ENCODE peak calls at places on chromosomes 6 and 20, in four cellular contexts. M, B, Z and J are unnamed samples.

GRCh38 chr20:9051508-9051907 is 17.4 kb upstream of the PLCB4 start:
- DNase-seq in B (peak), Z (no peak), M (no peak), J (no peak)

GRCh38 chr20:43666376-43667328 is at the start of gene MYBL2:
- DNase-seq in B (peak), Z (no peak), M (peak), J (peak)

GRCh38 chr20:35007413-35007812 is 51.7 kb downstream of the MYH7B start:
- DNase-seq in B (no peak), Z (no peak), M (no peak), J (no peak)

GRCh38 chr6:169317441-169318202 is 64.0 kb upstream of the THBS2 start:
- DNase-seq in Z (no peak), M (no peak), B (no peak), J (no peak)

GRCh38 chr6:163513570-163514166 is 99.2 kb downstream of the QKI start:
- DNase-seq in Z (no peak), M (no peak), B (no peak), J (no peak)

GRCh38 chr6:42451595-42452170 is at the start of gene TRERF1:
- DNase-seq in B (no peak), M (peak), Z (no peak), J (peak)

GRCh38 chr20:44187054-44187762 is at the start of gene JPH2:
- DNase-seq in M (peak), B (no peak), Z (no peak), J (no peak)

GRCh38 chr6:5213851-5214507 is 46.8 kb downstream of the LYRM4 start:
- DNase-seq in Z (no peak), M (no peak), B (no peak), J (no peak)

GRCh38 chr6:17482711-17483110 is 89.3 kb downstream of the CAP2 start:
- DNase-seq in B (no peak), M (peak), Z (no peak), J (no peak)

GRCh38 chr6:39051399-39052122 is 3.0 kb downstream of the GLP1R start:
- DNase-seq in Z (no peak), B (no peak), M (no peak), J (no peak)

GRCh38 chr6:56708810-56709597 is 66.3 kb upstream of the DST start:
- DNase-seq in M (no peak), Z (no peak), B (peak), J (peak)

GRCh38 chr20:4814696-4815252 is 93.1 kb downstream of the PRND start:
- DNase-seq in Z (peak), B (no peak), M (no peak), J (no peak)

GRCh38 chr6:62362097-62362496 is 76.1 kb upstream of the KHDRBS2 start:
- DNase-seq in M (no peak), B (no peak), Z (no peak), J (no peak)

GRCh38 chr20:1103751-1104150 is 14.7 kb upstream of the PSMF1 start:
- DNase-seq in M (no peak), B (no peak), Z (no peak), J (no peak)

GRCh38 chr6:42171813-42172595 is 1.2 kb upstream of the GUCA1A start:
- DNase-seq in B (no peak), M (no peak), Z (no peak), J (no peak)

GRCh38 chr6:166905505-166906134 is 50.7 kb downstream of the RNASET2 start:
- DNase-seq in Z (no peak), B (no peak), M (no peak), J (peak)

GRCh38 chr6:45419574-45420082 is 41.9 kb upstream of the SUPT3H start:
- DNase-seq in B (peak), M (peak), Z (no peak), J (peak)

GRCh38 chr6:157380458-157380778 is 572 bp upstream of the ZDHHC14 start:
- DNase-seq in M (no peak), Z (no peak), B (no peak), J (no peak)

GRCh38 chr6:159646136-159646535 is 46.9 kb downstream of the SOD2 start:
- DNase-seq in Z (no peak), B (no peak), M (no peak), J (no peak)

GRCh38 chr20:62365814-62366369 is 1.2 kb downstream of the LAMA5 start:
- DNase-seq in M (no peak), B (no peak), Z (no peak), J (peak)

GRCh38 chr20:51347871-51348270 is 194.6 kb downstream of the NFATC2 start:
- DNase-seq in M (no peak), Z (no peak), B (no peak), J (no peak)

GRCh38 chr6:52995913-52996685 is 1.0 kb upstream of the GSTA4 start:
- DNase-seq in M (peak), B (peak), Z (peak), J (peak)

GRCh38 chr20:51428451-51429143 is 113.9 kb downstream of the NFATC2 start:
- DNase-seq in Z (no peak), M (no peak), B (peak), J (no peak)

GRCh38 chr6:20630617-20631448 is 96.6 kb downstream of the CDKAL1 start:
- DNase-seq in M (no peak), Z (peak), B (peak), J (no peak)

GRCh38 chr20:19047040-19047950 is 165.1 kb upstream of the SLC24A3 start:
- DNase-seq in B (no peak), Z (no peak), M (no peak), J (no peak)

GRCh38 chr20:49729780-49730179 is 16.1 kb upstream of the B4GALT5 start:
- DNase-seq in M (no peak), Z (no peak), B (no peak), J (no peak)

GRCh38 chr6:144897441-144897921 is 612.3 kb downstream of the UTRN start:
- DNase-seq in Z (no peak), M (no peak), B (no peak), J (no peak)

GRCh38 chr6:153131037-153131981 is at the start of gene RGS17:
- DNase-seq in M (peak), B (no peak), Z (no peak), J (peak)

GRCh38 chr6:29999426-29999825 is 57.1 kb downstream of the HLA-A start:
- DNase-seq in M (no peak), B (no peak), Z (no peak), J (no peak)

GRCh38 chr6:4580361-4580760 is 195.8 kb upstream of the CDYL start:
- DNase-seq in M (no peak), Z (no peak), B (no peak), J (no peak)

GRCh38 chr6:63999613-64000012 is 364.0 kb downstream of the PHF3 start:
- DNase-seq in B (no peak), Z (no peak), M (no peak), J (no peak)

GRCh38 chr6:127118505-127119360 is at the start of gene RSPO3:
- DNase-seq in Z (no peak), B (no peak), M (peak), J (peak)

GRCh38 chr20:62758226-62758912 is 37.9 kb upstream of the MRGBP start:
- DNase-seq in M (no peak), Z (no peak), B (no peak), J (no peak)

GRCh38 chr20:63060057-63060991 is 53.6 kb upstream of the BHLHE23 start:
- DNase-seq in B (no peak), M (peak), Z (no peak), J (no peak)

GRCh38 chr20:6058684-6059295 is 4.9 kb upstream of the LRRN4 start:
- DNase-seq in M (no peak), B (no peak), Z (no peak), J (no peak)

GRCh38 chr6:37979392-37980221 is 160.1 kb downstream of the ZFAND3 start:
- DNase-seq in B (no peak), Z (no peak), M (no peak), J (no peak)

GRCh38 chr6:3324262-3324942 is 65.7 kb downstream of the PSMG4 start:
- DNase-seq in Z (peak), B (peak), M (no peak), J (no peak)

GRCh38 chr6:21263531-21264287 is 329.8 kb upstream of the SOX4 start:
- DNase-seq in M (no peak), B (no peak), Z (peak), J (peak)

GRCh38 chr20:8330785-8331699 is 199.0 kb downstream of the PLCB1 start:
- DNase-seq in M (no peak), B (peak), Z (no peak), J (no peak)

GRCh38 chr20:58889334-58890072 is 37.0 kb downstream of the GNAS start:
- DNase-seq in Z (no peak), M (no peak), B (no peak), J (no peak)

GRCh38 chr20:58890073-58890453 is 37.5 kb downstream of the GNAS start:
- DNase-seq in B (no peak), M (peak), Z (no peak), J (no peak)

GRCh38 chr20:58888103-58888502 is 35.6 kb downstream of the GNAS start:
- DNase-seq in B (no peak), Z (no peak), M (no peak), J (no peak)

GRCh38 chr20:58890454-58891075 is 38.0 kb downstream of the GNAS start:
- DNase-seq in B (peak), M (peak), Z (no peak), J (peak)

DNA sequence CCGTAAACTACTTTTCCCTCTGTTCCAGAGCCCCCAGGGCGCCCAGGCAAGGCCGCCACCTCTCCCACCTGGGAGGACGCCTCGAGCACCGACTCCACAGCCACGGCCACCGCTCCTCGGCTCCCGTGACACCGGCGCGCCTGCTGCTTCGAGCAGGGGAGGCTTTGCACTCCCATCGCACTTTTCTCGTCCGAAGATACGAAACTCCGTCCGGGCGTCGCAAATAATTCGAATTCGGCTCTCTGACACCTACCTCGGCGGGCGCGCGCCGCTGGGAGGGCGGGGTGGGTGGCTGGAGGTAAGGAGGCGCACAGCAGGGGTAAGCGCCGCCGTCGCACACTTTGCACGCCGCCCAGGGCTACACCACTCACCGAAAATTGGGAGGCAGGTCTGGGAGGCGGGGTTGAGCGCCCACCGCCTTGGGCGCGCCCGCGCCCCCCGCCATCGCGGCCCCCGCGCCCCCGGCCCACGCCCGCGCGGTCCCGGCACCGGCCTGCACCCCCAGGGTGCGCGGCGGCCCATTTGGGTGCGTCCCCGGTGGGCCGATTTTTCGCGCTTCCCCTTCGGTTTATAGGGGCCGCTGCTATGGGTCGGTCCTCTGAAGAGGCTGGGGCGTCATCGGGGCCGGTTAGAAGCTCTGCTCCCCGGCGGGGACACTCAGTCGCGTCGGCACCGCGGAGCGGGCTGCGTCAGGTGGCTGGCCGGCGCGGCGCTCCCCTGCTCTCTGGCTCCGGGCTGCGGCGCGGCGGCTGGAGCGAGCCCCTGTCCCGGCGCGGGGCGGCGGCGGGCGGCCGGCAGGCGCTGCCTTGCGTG is 36.2 kb downstream of the GNAS start:
- DNase-seq in Z (no peak), B (peak), M (peak), J (peak)
- TF ChIP-seq SP1 in Z (no peak), B (peak), M (peak), J (no peak)

DNA sequence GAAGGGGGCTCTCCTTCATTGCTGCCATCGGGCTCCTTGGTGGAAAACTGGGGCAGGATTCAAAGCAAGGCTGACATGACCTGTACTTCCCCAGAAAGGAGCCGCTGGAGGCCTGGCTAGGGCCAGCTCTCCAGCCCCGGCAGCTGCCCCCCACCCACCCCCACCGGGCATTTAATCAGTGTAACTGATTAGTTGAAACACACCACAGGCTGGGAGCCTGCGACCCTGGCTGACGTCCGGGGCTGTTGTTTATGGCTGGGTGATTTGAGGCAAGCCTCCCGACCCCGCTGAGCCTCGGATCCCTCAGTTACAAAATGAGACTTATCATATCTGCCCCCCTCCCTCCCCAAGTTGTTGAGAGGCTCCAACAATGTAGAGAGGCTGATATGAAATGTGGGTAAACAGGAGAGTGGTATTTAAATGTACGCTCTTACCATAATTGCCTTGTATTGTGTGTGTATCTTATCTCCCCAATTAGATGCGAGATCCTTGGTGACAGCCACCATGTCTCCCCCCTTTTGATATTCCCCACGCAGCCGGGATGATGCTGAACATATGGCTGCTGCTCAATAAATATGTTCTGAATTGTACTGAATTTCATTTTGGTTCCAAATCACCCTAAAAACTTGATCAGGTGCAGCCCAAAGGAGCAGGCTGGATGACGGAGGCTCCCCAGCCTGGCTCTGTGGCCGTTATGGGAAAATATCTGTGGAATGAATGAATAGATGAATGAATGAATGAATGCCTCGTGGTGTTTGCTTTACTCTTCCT is 31.7 kb upstream of the APCDD1L start:
- DNase-seq in Z (no peak), M (peak), B (no peak), J (no peak)
- TF ChIP-seq SUZ12 in Z (no peak), M (no peak), B (no peak), J (no peak)

GRCh38 chr20:20733943-20734342 is 21.5 kb upstream of the RALGAPA2 start:
- DNase-seq in B (no peak), Z (no peak), M (no peak), J (no peak)
- TF ChIP-seq SP1 in B (no peak), Z (no peak), M (no peak), J (no peak)

DNA sequence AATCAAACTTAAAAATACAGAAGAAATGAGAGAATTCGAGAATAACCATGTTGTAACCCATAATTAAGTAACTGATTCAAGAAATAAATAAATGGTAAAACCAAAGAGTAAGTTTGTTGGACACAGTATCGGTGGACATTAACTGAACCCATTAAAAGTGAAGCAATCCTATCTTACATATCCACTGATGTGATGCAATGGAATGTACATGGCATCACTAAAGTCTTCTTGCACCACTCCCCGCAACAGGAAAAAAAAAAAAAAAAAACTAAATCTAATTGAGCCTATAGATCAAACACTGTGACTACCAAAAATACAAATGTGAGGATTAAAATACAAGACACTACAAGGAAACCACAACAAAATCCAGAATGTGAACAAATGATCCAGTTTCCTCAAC is 7.9 kb downstream of the SNX14 start:
- DNase-seq in Z (no peak), M (no peak), B (no peak), J (no peak)
- TF ChIP-seq SUZ12 in Z (no peak), M (no peak), B (no peak), J (no peak)

GRCh38 chr6:116159782-116160524 is 34.0 kb upstream of the COL10A1 start:
- DNase-seq in M (no peak), B (no peak), Z (no peak), J (no peak)
- TF ChIP-seq SP1 in M (no peak), B (no peak), Z (no peak), J (no peak)

GRCh38 chr20:12575352-12576095 is 433.2 kb upstream of the SPTLC3 start:
- DNase-seq in Z (no peak), M (no peak), B (no peak), J (no peak)
- TF ChIP-seq SUZ12 in Z (no peak), M (no peak), B (no peak), J (no peak)